ENCODE peak calls at places on chromosome 12, in seven cellular contexts. K, W, B, L, Z, Y and U are unnamed samples.

GRCh38 chr12:13911756-13912554 is 69.4 kb downstream of the GRIN2B start:
- DNase-seq in L (no peak), Z (no peak), W (no peak), B (no peak), Y (no peak), K (no peak), U (no peak)

GRCh38 chr12:115261691-115262398 is 577.9 kb upstream of the TBX3 start:
- DNase-seq in B (no peak), L (no peak), Z (no peak), K (no peak), Y (no peak), W (no peak), U (no peak)

GRCh38 chr12:115433014-115433634 is 749.1 kb upstream of the TBX3 start:
- DNase-seq in Y (no peak), Z (no peak), L (no peak), K (no peak), W (no peak), B (no peak), U (no peak)

GRCh38 chr12:44847888-44848770 is 28.0 kb downstream of the NELL2 start:
- DNase-seq in Z (peak), B (peak), L (no peak), K (no peak), Y (peak), W (no peak), U (no peak)

GRCh38 chr12:88388566-88389269 is 191.6 kb downstream of the KITLG start:
- DNase-seq in W (no peak), B (peak), Y (no peak), L (no peak), K (no peak), Z (no peak), U (no peak)

GRCh38 chr12:52206309-52207040 is 14.7 kb upstream of the KRT80 start:
- DNase-seq in Z (no peak), Y (no peak), K (no peak), L (peak), B (no peak), W (no peak), U (no peak)

GRCh38 chr12:93668919-93669418 is 8.2 kb upstream of the CRADD start:
- DNase-seq in K (no peak), W (no peak), B (no peak), L (no peak), Y (peak), Z (no peak), U (no peak)

GRCh38 chr12:41188058-41188840 is at the start of gene PDZRN4:
- DNase-seq in K (no peak), L (peak), Z (no peak), W (peak), Y (peak), B (peak), U (no peak)

GRCh38 chr12:94147377-94147990 is 893 bp upstream of the PLXNC1 start:
- DNase-seq in K (no peak), Y (no peak), L (no peak), W (peak), B (no peak), Z (peak), U (no peak)

GRCh38 chr12:123543541-123543940 is 10.0 kb upstream of the RILPL1 start:
- DNase-seq in Z (no peak), W (no peak), K (no peak), B (no peak), Y (peak), L (no peak), U (no peak)

GRCh38 chr12:111101003-111101402 is 180.6 kb upstream of the MYL2 start:
- DNase-seq in B (no peak), Z (no peak), K (no peak), W (no peak), Y (no peak), L (no peak), U (no peak)

GRCh38 chr12:7190268-7191055 is 976 bp downstream of the PEX5 start:
- DNase-seq in W (peak), Y (no peak), K (no peak), Z (peak), B (peak), L (peak), U (no peak)

GRCh38 chr12:60266381-60266852 is 670.6 kb downstream of the SLC16A7 start:
- DNase-seq in L (no peak), Y (no peak), B (no peak), K (no peak), Z (no peak), W (no peak), U (no peak)

GRCh38 chr12:1805441-1806081 is 14.8 kb upstream of the LRTM2 start:
- DNase-seq in K (no peak), Y (no peak), W (no peak), L (peak), B (no peak), Z (no peak), U (no peak)

GRCh38 chr12:67826946-67827719 is 162.1 kb upstream of the IFNG-AS1 start:
- DNase-seq in Y (no peak), Z (no peak), B (no peak), W (no peak), K (no peak), L (no peak), U (no peak)

GRCh38 chr12:57739387-57739786 is 845 bp upstream of the AGAP2 start:
- DNase-seq in B (no peak), W (no peak), Z (no peak), K (no peak), Y (no peak), L (no peak), U (no peak)

GRCh38 chr12:15320881-15321280 is 1.4 kb upstream of the PTPRO start:
- DNase-seq in K (no peak), W (no peak), Y (no peak), B (no peak), Z (no peak), L (no peak), U (no peak)

GRCh38 chr12:91874086-91874865 is 271.4 kb downstream of the BTG1 start:
- DNase-seq in Y (no peak), Z (no peak), B (no peak), K (no peak), L (no peak), W (no peak), U (no peak)

GRCh38 chr12:43981726-43982125 is 145.8 kb downstream of the TMEM117 start:
- DNase-seq in L (no peak), W (no peak), Z (no peak), B (no peak), K (no peak), Y (no peak), U (no peak)

GRCh38 chr12:459430-460258 is at the start of gene B4GALNT3:
- DNase-seq in Y (peak), B (peak), K (no peak), Z (peak), L (peak), W (peak), U (no peak)

DNA sequence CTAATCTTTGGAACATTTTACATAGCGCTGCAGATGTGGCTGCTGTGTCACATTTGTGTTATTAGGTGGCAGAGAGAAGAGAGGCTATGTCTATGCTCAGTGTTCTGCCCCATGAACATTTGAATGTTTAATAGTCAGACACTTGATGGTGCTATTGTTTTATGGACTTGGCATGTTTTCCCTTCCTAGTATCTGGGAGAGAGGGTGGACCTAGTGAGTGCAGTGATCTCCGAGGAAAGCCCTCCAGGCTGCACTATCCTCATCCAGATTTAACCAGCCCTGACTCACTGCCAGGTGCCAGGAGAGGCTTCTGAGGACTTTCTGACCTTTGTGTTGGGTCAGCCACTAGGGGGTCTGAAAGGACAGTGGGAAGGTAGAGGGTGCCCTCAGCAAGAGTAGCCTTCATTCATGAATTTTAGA is 24.3 kb downstream of the ZFC3H1 start:
- DNase-seq in K (no peak), W (no peak), L (no peak), Y (no peak), B (no peak), Z (no peak), U (no peak)
- TF ChIP-seq CTCF in K (no peak), W (no peak), L (no peak), Y (peak), B (peak), Z (no peak), U (no peak)

GRCh38 chr12:53840316-53840715 is 88.5 kb upstream of the CISTR start:
- DNase-seq in Z (no peak), B (no peak), Y (no peak), K (no peak), W (no peak), L (no peak), U (no peak)
- TF ChIP-seq CTCF in Z (no peak), B (no peak), Y (no peak), K (no peak), W (no peak), L (no peak), U (no peak)

DNA sequence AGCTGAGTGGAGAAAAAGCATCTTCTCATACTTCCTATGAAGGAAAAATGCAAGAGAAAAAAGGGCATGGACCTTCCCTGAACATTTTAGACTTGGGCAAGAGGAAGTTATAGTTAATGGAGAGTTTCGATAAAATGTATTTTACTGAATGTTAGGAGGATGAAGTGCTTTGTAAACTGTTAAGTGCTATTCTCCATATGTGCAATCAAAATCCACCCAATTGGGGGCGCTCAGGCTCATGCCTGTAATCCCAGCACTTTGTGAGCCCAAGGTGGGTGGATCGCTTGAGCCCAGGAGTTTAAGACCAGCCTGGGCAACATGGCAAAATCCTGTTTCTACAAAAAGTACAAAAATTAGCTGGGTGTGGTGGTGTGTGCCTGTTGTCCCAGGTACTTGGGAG is 1.9 kb upstream of the CNPY2 start:
- DNase-seq in W (no peak), L (no peak), Z (peak), K (no peak), B (no peak), Y (no peak), U (no peak)
- TF ChIP-seq CTCF in W (peak), L (no peak), Z (no peak), K (no peak), B (no peak), Y (no peak), U (no peak)

GRCh38 chr12:62934799-62935674 is at the start of gene PPM1H:
- DNase-seq in Z (peak), B (peak), W (peak), K (peak), L (peak), Y (peak), U (peak)
- TF ChIP-seq CTCF in Z (peak), B (peak), W (peak), K (no peak), L (peak), Y (peak), U (peak)

GRCh38 chr12:49366652-49367380 is 446 bp upstream of the SPATS2 start:
- DNase-seq in Y (peak), W (peak), K (peak), Z (peak), L (peak), B (peak), U (peak)

GRCh38 chr12:49370539-49370938 is 3.3 kb downstream of the SPATS2 start:
- DNase-seq in K (no peak), L (no peak), B (no peak), Y (no peak), W (no peak), Z (no peak), U (peak)

GRCh38 chr12:49367381-49368239 is at the start of gene SPATS2:
- DNase-seq in L (peak), W (peak), B (no peak), K (peak), Z (peak), Y (no peak), U (no peak)

GRCh38 chr12:49368240-49368600 is 958 bp downstream of the SPATS2 start:
- DNase-seq in W (no peak), B (no peak), L (no peak), K (no peak), Y (no peak), Z (no peak), U (no peak)

GRCh38 chr12:49369723-49370145 is 2.5 kb downstream of the SPATS2 start:
- DNase-seq in Y (peak), K (no peak), Z (peak), L (no peak), W (no peak), B (no peak), U (no peak)
- TF ChIP-seq CTCF in Y (no peak), K (no peak), Z (peak), L (no peak), W (peak), B (peak), U (peak)

DNA sequence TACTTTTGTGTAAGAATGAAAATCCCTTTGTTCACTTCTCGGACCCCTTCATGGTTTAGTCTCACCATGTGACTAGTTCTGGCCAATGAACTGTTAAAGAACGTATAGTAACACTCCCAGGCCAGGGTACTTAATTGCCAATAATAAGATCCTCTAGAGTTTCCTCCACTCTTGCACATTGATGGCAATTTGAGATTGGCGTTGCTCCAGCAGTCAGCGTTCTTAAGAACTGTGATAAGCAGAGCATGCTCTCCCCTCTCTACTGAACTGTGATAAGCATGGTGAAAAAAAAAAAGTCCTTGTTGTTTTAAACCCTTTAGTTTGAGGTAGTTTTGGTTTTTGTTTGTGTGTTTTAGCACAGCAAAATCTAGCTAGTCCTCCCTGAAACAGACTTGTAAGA is 854.5 kb downstream of the SLC6A15 start:
- DNase-seq in L (no peak), Y (no peak), B (no peak), K (no peak), Z (no peak), W (no peak), U (no peak)
- TF ChIP-seq CTCF in L (no peak), Y (no peak), B (no peak), K (no peak), Z (no peak), W (no peak), U (no peak)

GRCh38 chr12:109625749-109626377 is 52.3 kb downstream of the MVK start:
- DNase-seq in Z (no peak), B (no peak), W (no peak), L (no peak), K (no peak), Y (no peak), U (no peak)

GRCh38 chr12:109624467-109624866 is 50.9 kb downstream of the MVK start:
- DNase-seq in K (no peak), Z (no peak), B (no peak), W (no peak), L (no peak), Y (no peak), U (no peak)

GRCh38 chr12:109627633-109628032 is 54.0 kb downstream of the MVK start:
- DNase-seq in L (no peak), Z (no peak), Y (no peak), W (no peak), B (no peak), K (no peak), U (no peak)

GRCh38 chr12:109626378-109627115 is 53.0 kb downstream of the MVK start:
- DNase-seq in Y (no peak), K (no peak), W (no peak), B (no peak), L (no peak), Z (no peak), U (no peak)

DNA sequence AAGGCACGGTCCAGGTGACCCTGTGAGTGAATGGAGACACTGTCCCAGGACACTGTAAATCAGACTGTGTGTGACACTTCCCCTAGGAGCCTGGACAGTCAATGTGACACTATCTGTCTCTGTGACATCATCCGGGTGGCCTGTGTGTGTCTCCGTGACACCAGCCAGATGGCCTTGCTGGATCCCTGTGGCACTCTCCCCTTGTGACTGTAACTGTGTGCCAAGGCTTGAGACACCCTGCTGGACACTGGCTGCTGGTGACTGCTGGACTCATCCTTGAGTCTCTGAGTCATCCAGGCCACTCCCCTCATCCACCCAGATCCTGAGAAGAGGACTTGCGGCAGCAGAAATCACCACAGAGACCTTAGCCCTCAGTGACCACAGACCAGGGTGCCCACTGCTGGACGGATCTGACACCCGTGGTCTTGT is 51.6 kb downstream of the MVK start:
- DNase-seq in W (no peak), Z (no peak), K (no peak), L (no peak), B (no peak), Y (no peak), U (no peak)
- TF ChIP-seq CTCF in W (no peak), Z (no peak), K (no peak), L (no peak), B (no peak), Y (no peak), U (no peak)

GRCh38 chr12:121233628-121234020 is 23.7 kb downstream of the P2RX4 start:
- DNase-seq in Y (no peak), K (no peak), L (no peak), B (no peak), W (no peak), Z (no peak), U (no peak)
- TF ChIP-seq CTCF in Y (no peak), K (no peak), L (no peak), B (no peak), W (no peak), Z (no peak), U (no peak)